ENCODE peak calls at places on chromosomes 16 and 17, in seven cellular contexts. B is GM12878, C is H1, Z is HCT116, F is SK-N-SH, O is K562, A is HepG2. L is an unnamed sample.

GRCh38 chr17:69358688-69359596 is 32.0 kb upstream of the ABCA5 start:
- DNase-seq in O (no peak), Z (peak), A (peak), C (peak), F (peak), B (peak), L (peak)

GRCh38 chr16:18984425-18985005 is 781 bp downstream of the TMC7 start:
- DNase-seq in A (no peak), F (no peak), B (no peak), O (no peak), C (no peak), Z (no peak), L (no peak)

GRCh38 chr16:25297151-25297787 is 39.6 kb upstream of the ZKSCAN2 start:
- DNase-seq in O (no peak), C (no peak), B (no peak), F (no peak), Z (no peak), A (no peak), L (no peak)

GRCh38 chr16:31430380-31431052 is 2.4 kb upstream of the COX6A2 start:
- DNase-seq in B (no peak), F (no peak), Z (no peak), A (no peak), O (no peak), C (no peak), L (no peak)

GRCh38 chr16:23670137-23670776 is 8.4 kb upstream of the PLK1 start:
- DNase-seq in Z (no peak), B (peak), C (no peak), O (no peak), A (no peak), F (no peak), L (no peak)

GRCh38 chr16:56013962-56014552 is 138.9 kb upstream of the CES5A start:
- DNase-seq in F (no peak), C (peak), O (peak), Z (peak), B (no peak), A (peak), L (peak)

GRCh38 chr17:60142872-60143499 is 6.8 kb upstream of the CA4 start:
- DNase-seq in F (peak), A (peak), O (peak), Z (peak), C (no peak), B (peak), L (peak)

GRCh38 chr17:44969144-44969780 is 1.2 kb upstream of the C1QL1 start:
- DNase-seq in B (no peak), F (peak), Z (no peak), A (no peak), C (no peak), O (no peak), L (no peak)

GRCh38 chr17:45705123-45706009 is 78.8 kb upstream of the CRHR1 start:
- DNase-seq in F (no peak), B (no peak), Z (peak), C (no peak), A (peak), O (peak), L (no peak)

GRCh38 chr17:51085150-51085805 is 35.4 kb downstream of the SPAG9 start:
- DNase-seq in A (no peak), O (no peak), F (no peak), B (no peak), C (no peak), Z (no peak), L (no peak)

GRCh38 chr17:31052187-31052889 is 42.4 kb upstream of the NF1 start:
- DNase-seq in A (peak), F (no peak), O (peak), Z (peak), C (no peak), B (no peak), L (no peak)

GRCh38 chr17:43907425-43907981 is at the start of gene MPP2:
- DNase-seq in C (no peak), B (no peak), A (peak), O (peak), Z (peak), F (peak), L (peak)

GRCh38 chr17:43908111-43908721 is 880 bp upstream of the MPP2 start:
- DNase-seq in O (peak), F (peak), Z (peak), B (no peak), C (no peak), A (no peak), L (peak)

GRCh38 chr17:43906951-43907424 is 348 bp downstream of the MPP2 start:
- DNase-seq in F (no peak), Z (no peak), A (no peak), B (no peak), C (no peak), O (peak), L (no peak)

GRCh38 chr17:43905400-43905984 is 1.8 kb downstream of the MPP2 start:
- DNase-seq in Z (no peak), F (peak), A (no peak), B (no peak), O (no peak), C (no peak), L (no peak)

DNA sequence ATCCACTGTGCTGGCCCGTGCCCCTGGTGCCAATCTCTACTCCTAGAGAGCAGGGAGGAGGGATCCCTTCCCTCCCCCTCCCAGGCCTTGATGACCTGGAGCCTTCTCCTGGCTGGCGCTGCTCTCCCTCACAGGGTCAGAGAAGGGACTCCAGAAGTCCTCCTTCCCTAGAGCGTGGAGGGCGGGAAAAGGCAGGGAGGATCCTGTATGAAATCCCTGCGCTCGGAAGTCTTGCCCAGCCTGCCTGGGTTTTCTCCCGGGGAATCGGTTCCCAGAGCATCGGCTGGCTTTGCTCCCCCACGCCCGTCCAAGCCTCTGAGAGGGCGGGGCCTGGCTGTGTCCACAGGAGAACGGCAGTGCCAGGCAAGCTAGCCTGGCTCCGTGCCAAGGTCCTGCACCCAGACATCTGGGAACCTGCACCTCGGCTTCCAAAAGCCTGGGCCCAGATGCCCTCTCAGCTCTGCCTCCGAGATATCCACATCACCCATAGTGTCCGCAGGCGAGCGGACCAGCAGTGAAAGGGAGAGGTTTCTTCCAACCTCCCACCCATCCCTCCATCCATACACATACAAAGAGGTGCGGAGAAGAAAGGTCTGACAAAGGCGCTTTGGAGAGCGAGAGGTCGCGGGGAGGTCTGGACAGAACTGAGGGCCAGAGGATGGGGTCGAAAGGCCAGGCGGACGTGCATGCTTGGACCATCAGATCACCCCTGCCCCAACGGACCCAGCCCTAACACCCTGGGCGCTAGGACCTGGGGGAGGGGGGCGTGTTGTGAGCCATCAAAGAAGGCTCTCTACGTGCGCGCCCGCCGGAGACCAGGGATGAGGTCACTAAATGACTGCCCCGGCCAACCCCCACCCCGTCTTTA is 1.1 kb downstream of the MPP2 start:
- DNase-seq in B (no peak), Z (no peak), C (no peak), F (peak), A (peak), O (peak), L (peak)
- TF ChIP-seq JUND in B (no peak), Z (no peak), C (peak), F (no peak), A (no peak), O (no peak), L (no peak)

GRCh38 chr16:51573191-51573590 is 422.1 kb upstream of the SALL1 start:
- DNase-seq in Z (no peak), B (no peak), A (no peak), O (no peak), C (no peak), F (no peak), L (no peak)

GRCh38 chr16:51576498-51576897 is 425.4 kb upstream of the SALL1 start:
- DNase-seq in Z (no peak), O (no peak), A (no peak), C (no peak), B (no peak), F (no peak), L (no peak)

GRCh38 chr16:51577621-51578303 is 426.7 kb upstream of the SALL1 start:
- DNase-seq in F (no peak), B (peak), O (no peak), A (no peak), Z (no peak), C (peak), L (no peak)
- TF ChIP-seq JUND in F (no peak), B (peak), O (no peak), A (no peak), Z (no peak), C (no peak), L (no peak)

GRCh38 chr17:82434216-82434565 is 15.8 kb upstream of the OGFOD3 start:
- DNase-seq in C (no peak), A (no peak), F (no peak), O (no peak), B (no peak), Z (no peak), L (no peak)
- TF ChIP-seq JUND in C (no peak), A (no peak), F (no peak), O (no peak), B (no peak), Z (no peak), L (no peak)

GRCh38 chr16:85078176-85078700 is 34.0 kb downstream of the CIBAR2 start:
- DNase-seq in C (no peak), A (no peak), Z (no peak), B (no peak), O (no peak), F (no peak), L (no peak)
- TF ChIP-seq JUND in C (no peak), A (no peak), Z (no peak), B (no peak), O (no peak), F (no peak), L (no peak)

GRCh38 chr17:74800531-74800930 is 24.4 kb upstream of the NAT9 start:
- DNase-seq in O (no peak), A (no peak), B (no peak), C (no peak), Z (no peak), F (no peak), L (peak)

GRCh38 chr17:74797824-74798223 is 21.7 kb upstream of the NAT9 start:
- DNase-seq in Z (no peak), B (no peak), F (peak), O (no peak), C (no peak), A (no peak), L (no peak)

GRCh38 chr17:74796211-74796610 is 20.1 kb upstream of the NAT9 start:
- DNase-seq in A (no peak), Z (no peak), F (no peak), C (no peak), B (no peak), O (no peak), L (no peak)

GRCh38 chr17:74799097-74799496 is 23.0 kb upstream of the NAT9 start:
- DNase-seq in B (no peak), Z (no peak), C (no peak), F (no peak), O (no peak), A (no peak), L (no peak)

GRCh38 chr17:74798239-74798707 is 22.1 kb upstream of the NAT9 start:
- DNase-seq in F (no peak), C (no peak), Z (no peak), O (no peak), B (no peak), A (no peak), L (no peak)
- TF ChIP-seq JUND in F (peak), C (no peak), Z (no peak), O (no peak), B (no peak), A (no peak), L (no peak)

GRCh38 chr17:48728232-48729231 is at the start of gene HOXB13:
- DNase-seq in F (peak), O (peak), A (no peak), C (no peak), B (no peak), Z (peak), L (no peak)
- TF ChIP-seq JUND in F (no peak), O (no peak), A (no peak), C (no peak), B (no peak), Z (no peak), L (no peak)

DNA sequence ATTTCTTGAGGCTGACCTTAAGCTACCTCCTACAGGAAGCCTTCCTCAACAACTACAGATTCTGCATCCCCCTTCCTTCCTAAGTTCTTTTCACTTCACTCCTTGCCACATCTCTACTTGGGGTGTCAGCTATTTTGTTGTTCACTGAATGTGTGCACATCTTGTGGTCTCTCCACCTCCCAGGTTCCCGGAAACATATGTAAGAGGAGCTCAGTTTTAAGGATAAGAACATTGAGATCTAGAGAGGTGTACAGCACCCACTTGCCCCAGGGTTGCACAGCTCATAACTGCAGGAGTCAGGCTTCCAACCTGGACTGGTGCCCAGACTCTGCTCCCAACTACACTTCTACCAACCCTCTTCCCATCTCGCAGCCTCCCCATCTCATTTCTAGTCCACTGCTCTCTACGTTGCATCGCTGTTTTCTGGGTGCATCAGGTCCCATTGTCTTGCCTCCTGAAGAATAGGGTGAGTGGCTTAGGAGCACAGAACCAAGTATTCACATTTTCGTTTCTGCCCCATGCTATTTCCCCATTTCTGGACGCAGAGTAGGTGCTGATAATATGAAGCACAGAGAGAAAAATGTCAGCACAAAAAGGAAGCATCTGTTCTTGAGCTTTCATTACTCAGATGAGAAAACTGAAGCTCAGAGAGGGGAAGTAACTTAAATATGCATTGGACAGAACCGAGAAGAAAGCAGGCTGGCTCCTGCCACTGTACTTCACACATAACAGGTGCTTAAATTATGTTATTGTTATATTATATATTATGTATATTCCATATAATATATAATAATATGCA is 292.0 kb upstream of the CCL2 start:
- DNase-seq in Z (no peak), B (peak), F (no peak), O (no peak), C (no peak), A (no peak), L (no peak)
- TF ChIP-seq JUND in Z (no peak), B (no peak), F (no peak), O (no peak), C (no peak), A (no peak), L (no peak)

GRCh38 chr16:85615014-85615851 is 2.1 kb downstream of the GSE1 start:
- DNase-seq in F (no peak), C (no peak), B (no peak), Z (peak), A (peak), O (no peak), L (peak)

GRCh38 chr16:85615852-85616607 is 2.9 kb downstream of the GSE1 start:
- DNase-seq in A (peak), Z (peak), O (no peak), C (no peak), B (peak), F (peak), L (peak)

GRCh38 chr16:85618509-85618908 is 5.4 kb downstream of the GSE1 start:
- DNase-seq in Z (no peak), A (no peak), O (no peak), F (no peak), C (no peak), B (no peak), L (no peak)

GRCh38 chr16:85617948-85618347 is 4.8 kb downstream of the GSE1 start:
- DNase-seq in F (no peak), A (no peak), C (no peak), Z (no peak), B (no peak), O (no peak), L (peak)

GRCh38 chr16:85616608-85617311 is 3.6 kb downstream of the GSE1 start:
- DNase-seq in A (no peak), F (peak), C (no peak), O (no peak), B (peak), Z (no peak), L (peak)
- TF ChIP-seq JUND in A (no peak), F (no peak), C (no peak), O (no peak), B (no peak), Z (no peak), L (no peak)

GRCh38 chr17:4786516-4786915 is 352 bp upstream of the VMO1 start:
- DNase-seq in O (no peak), B (no peak), Z (no peak), A (no peak), C (no peak), F (no peak), L (no peak)

GRCh38 chr17:4786111-4786491 is at the start of gene VMO1:
- DNase-seq in B (no peak), F (peak), Z (no peak), A (no peak), C (no peak), O (no peak), L (no peak)

GRCh38 chr17:4780325-4781010 is 5.7 kb downstream of the VMO1 start:
- DNase-seq in C (no peak), O (no peak), B (no peak), A (no peak), Z (no peak), F (no peak), L (no peak)

GRCh38 chr17:4785311-4786110 is 653 bp downstream of the VMO1 start:
- DNase-seq in C (no peak), F (peak), B (no peak), Z (no peak), O (no peak), A (no peak), L (no peak)

GRCh38 chr17:4782652-4783051 is 3.5 kb downstream of the VMO1 start:
- DNase-seq in B (no peak), F (peak), C (no peak), A (no peak), O (peak), Z (no peak), L (no peak)
- TF ChIP-seq JUND in B (no peak), F (no peak), C (no peak), A (no peak), O (no peak), Z (no peak), L (no peak)

DNA sequence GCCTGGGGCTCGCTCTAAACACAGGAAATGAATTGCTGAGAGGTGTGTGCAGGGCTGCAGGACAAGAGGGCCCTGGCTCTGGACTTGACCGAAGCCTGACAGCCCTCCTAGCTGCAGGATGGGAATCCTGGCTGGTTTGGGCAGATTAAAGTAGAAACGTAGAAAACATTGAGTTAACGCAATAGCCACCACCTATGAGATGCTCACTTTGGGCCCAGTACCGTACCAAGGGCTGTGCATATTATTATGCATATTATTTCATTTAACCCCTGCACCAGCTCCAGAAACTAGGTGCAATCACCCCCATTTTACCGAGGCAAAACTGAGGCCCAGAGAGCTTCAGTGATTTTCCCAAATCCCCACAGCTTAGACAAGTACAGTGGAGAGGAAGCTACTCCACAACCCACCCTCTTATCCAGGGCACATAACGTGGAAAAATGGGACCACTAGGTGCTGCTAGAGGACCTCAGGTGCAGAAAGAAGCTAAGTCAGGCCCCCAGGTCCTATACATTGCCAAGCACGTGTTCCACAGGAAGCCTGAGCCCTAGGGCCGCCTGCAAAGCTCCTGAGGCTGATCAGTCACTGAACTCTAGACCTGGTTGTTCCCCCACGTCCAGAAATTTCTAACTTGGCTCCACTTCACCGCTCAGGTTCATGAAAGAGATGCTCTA is 79.2 kb downstream of the MYH11 start:
- DNase-seq in B (no peak), A (peak), O (peak), F (peak), Z (peak), C (peak), L (peak)
- TF ChIP-seq JUND in B (no peak), A (no peak), O (no peak), F (no peak), Z (no peak), C (no peak), L (no peak)

L was measured in T47D.